ENCODE peak calls at places on chromosomes 5 and 9, in ten cellular contexts. One of them, this sample, is unnamed.
A peak's percentile ranks its signal among the peaks of the same experiment; 100 is the strongest.

GRCh38 chr5:3032513-3032912 is 281.0 kb upstream of the IRX2 start:
- DNase-seq in left ventricle myocardium inferior: no peak
- DNase-seq in body of pancreas: no peak
- DNase-seq in IMR-90: no peak
- DNase-seq in fibroblast of lung: no peak
- DNase-seq in HL-60: no peak
- DNase-seq in PC-3: no peak
- DNase-seq in mammary epithelial cell: no peak
- DNase-seq in CD8-positive, alpha-beta T cell: no peak
- DNase-seq in H1: no peak
- DNase-seq in this sample: no peak

GRCh38 chr5:127419007-127419406 is 98.4 kb upstream of the PRRC1 start:
- DNase-seq in left ventricle myocardium inferior: no peak
- DNase-seq in body of pancreas: no peak
- DNase-seq in IMR-90: no peak
- DNase-seq in fibroblast of lung: no peak
- DNase-seq in HL-60: no peak
- DNase-seq in PC-3: no peak
- DNase-seq in mammary epithelial cell: no peak
- DNase-seq in CD8-positive, alpha-beta T cell: no peak
- DNase-seq in H1: no peak
- DNase-seq in this sample: no peak

GRCh38 chr9:130959809-130960334 is 20.8 kb upstream of the FIBCD1 start:
- DNase-seq in left ventricle myocardium inferior: no peak
- DNase-seq in body of pancreas: no peak
- DNase-seq in IMR-90: no peak
- DNase-seq in fibroblast of lung: no peak
- DNase-seq in HL-60: no peak
- DNase-seq in PC-3: no peak
- DNase-seq in mammary epithelial cell: no peak
- DNase-seq in CD8-positive, alpha-beta T cell: no peak
- DNase-seq in H1: no peak
- DNase-seq in this sample: no peak

GRCh38 chr5:164252-164651 is 27.0 kb upstream of the LRRC14B start:
- DNase-seq in left ventricle myocardium inferior: no peak
- DNase-seq in body of pancreas: no peak
- DNase-seq in IMR-90: no peak
- DNase-seq in fibroblast of lung: no peak
- DNase-seq in HL-60: no peak
- DNase-seq in PC-3: no peak
- DNase-seq in mammary epithelial cell: no peak
- DNase-seq in CD8-positive, alpha-beta T cell: no peak
- DNase-seq in H1: no peak
- DNase-seq in this sample: no peak

GRCh38 chr5:81165493-81166119 is 67.5 kb upstream of the CKMT2 start:
- DNase-seq in left ventricle myocardium inferior: peak; percentile 40
- DNase-seq in body of pancreas: peak; percentile 40
- DNase-seq in IMR-90: peak; percentile 67
- DNase-seq in fibroblast of lung: peak; percentile 75
- DNase-seq in HL-60: peak; percentile 0
- DNase-seq in PC-3: peak; percentile 75
- DNase-seq in mammary epithelial cell: peak; percentile 53
- DNase-seq in CD8-positive, alpha-beta T cell: peak; percentile 50
- DNase-seq in H1: peak; percentile 38
- DNase-seq in this sample: no peak

GRCh38 chr5:135179308-135179980 is 145.4 kb upstream of the PITX1 start:
- DNase-seq in left ventricle myocardium inferior: no peak
- DNase-seq in body of pancreas: peak; percentile 32
- DNase-seq in IMR-90: no peak
- DNase-seq in fibroblast of lung: no peak
- DNase-seq in HL-60: no peak
- DNase-seq in PC-3: no peak
- DNase-seq in mammary epithelial cell: no peak
- DNase-seq in CD8-positive, alpha-beta T cell: no peak
- DNase-seq in H1: no peak
- DNase-seq in this sample: no peak

GRCh38 chr9:84874583-84874982 is 205.1 kb downstream of the NTRK2 start:
- DNase-seq in left ventricle myocardium inferior: no peak
- DNase-seq in body of pancreas: no peak
- DNase-seq in IMR-90: no peak
- DNase-seq in fibroblast of lung: peak; percentile 6
- DNase-seq in HL-60: no peak
- DNase-seq in PC-3: no peak
- DNase-seq in mammary epithelial cell: no peak
- DNase-seq in CD8-positive, alpha-beta T cell: no peak
- DNase-seq in H1: no peak
- DNase-seq in this sample: no peak

GRCh38 chr5:77908787-77909186 is 132.6 kb upstream of the TBCA start:
- DNase-seq in left ventricle myocardium inferior: no peak
- DNase-seq in body of pancreas: no peak
- DNase-seq in IMR-90: no peak
- DNase-seq in fibroblast of lung: no peak
- DNase-seq in HL-60: no peak
- DNase-seq in PC-3: no peak
- DNase-seq in mammary epithelial cell: no peak
- DNase-seq in CD8-positive, alpha-beta T cell: no peak
- DNase-seq in H1: no peak
- DNase-seq in this sample: no peak

DNA sequence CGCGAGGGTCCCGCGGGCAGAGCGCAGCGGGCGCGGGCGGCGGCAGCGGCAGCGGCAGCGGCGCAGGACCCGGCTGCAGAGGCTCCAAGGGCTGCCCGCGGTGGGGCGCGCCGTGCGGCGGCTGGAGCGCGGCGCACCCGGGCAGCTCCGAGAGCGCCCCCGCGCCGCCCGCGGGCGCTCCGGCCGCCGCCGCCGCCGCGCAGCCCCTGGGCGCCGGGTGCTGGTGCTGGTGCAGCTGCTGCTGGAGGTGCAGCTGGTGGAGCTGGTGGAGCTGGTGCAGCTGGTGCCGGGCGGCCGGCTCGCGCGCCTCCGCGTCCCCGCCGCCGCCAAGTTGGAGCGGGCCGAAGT is 644 bp downstream of the IER5L start:
- DNase-seq in left ventricle myocardium inferior: no peak
- DNase-seq in body of pancreas: no peak
- DNase-seq in IMR-90: no peak
- DNase-seq in fibroblast of lung: no peak
- DNase-seq in HL-60: no peak
- DNase-seq in PC-3: no peak
- DNase-seq in mammary epithelial cell: no peak
- DNase-seq in CD8-positive, alpha-beta T cell: no peak
- DNase-seq in H1: no peak
- DNase-seq in this sample: no peak
- H3K27me3 ChIP-seq in left ventricle myocardium inferior: no peaks in the 10 kb centered on the region
- H3K27me3 ChIP-seq in body of pancreas: no peaks in the 10 kb centered on the region
- H3K27me3 ChIP-seq in IMR-90: no peaks in the 10 kb centered on the region
- H3K27me3 ChIP-seq in fibroblast of lung: no peaks in the 10 kb centered on the region
- H3K27me3 ChIP-seq in HL-60: no peaks in the 10 kb centered on the region
- H3K27me3 ChIP-seq in PC-3: no peaks in the 10 kb centered on the region
- H3K27me3 ChIP-seq in mammary epithelial cell: no peaks in the 10 kb centered on the region
- H3K27me3 ChIP-seq in CD8-positive, alpha-beta T cell: no peaks in the 10 kb centered on the region
- H3K27me3 ChIP-seq in H1: peaks cover 67% of the 10 kb centered on the region
- H3K27me3 ChIP-seq in this sample: peaks cover 1% of the 10 kb centered on the region

DNA sequence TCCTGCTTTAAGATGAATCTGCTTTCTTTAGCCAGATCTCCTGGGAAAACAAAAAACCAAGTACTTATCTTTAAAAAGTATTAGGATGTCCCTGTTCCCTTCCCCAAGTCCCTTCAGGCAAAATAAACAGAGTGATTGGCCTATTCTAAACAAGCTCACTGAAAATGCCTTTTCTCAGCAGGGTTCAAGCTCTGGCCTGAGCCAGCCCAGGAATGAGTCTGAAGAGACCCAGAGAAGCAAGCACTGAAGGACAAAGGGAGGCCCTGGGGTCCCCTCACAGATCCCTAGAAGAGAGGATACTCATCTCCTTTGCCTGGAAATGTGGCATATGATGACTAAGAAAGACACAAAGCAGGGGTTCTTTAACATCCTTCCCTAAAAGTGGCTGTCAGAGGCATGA is 66.8 kb upstream of the MAP1B start:
- DNase-seq in left ventricle myocardium inferior: no peak
- DNase-seq in body of pancreas: no peak
- DNase-seq in IMR-90: no peak
- DNase-seq in fibroblast of lung: no peak
- DNase-seq in HL-60: no peak
- DNase-seq in PC-3: no peak
- DNase-seq in mammary epithelial cell: no peak
- DNase-seq in CD8-positive, alpha-beta T cell: no peak
- DNase-seq in H1: no peak
- DNase-seq in this sample: no peak
- H3K4me3 ChIP-seq in left ventricle myocardium inferior: no peak overlapping the region
- H3K4me3 ChIP-seq in body of pancreas: no peak overlapping the region
- H3K4me3 ChIP-seq in IMR-90: no peak overlapping the region
- H3K4me3 ChIP-seq in fibroblast of lung: no peak overlapping the region
- H3K4me3 ChIP-seq in HL-60: no peak overlapping the region
- H3K4me3 ChIP-seq in PC-3: no peak overlapping the region
- H3K4me3 ChIP-seq in mammary epithelial cell: no peak overlapping the region
- H3K4me3 ChIP-seq in CD8-positive, alpha-beta T cell: no peak overlapping the region
- H3K4me3 ChIP-seq in H1: no peak overlapping the region
- H3K4me3 ChIP-seq in this sample: no peak overlapping the region

GRCh38 chr5:180331647-180331950 is 21.5 kb downstream of the GFPT2 start:
- DNase-seq in left ventricle myocardium inferior: no peak
- DNase-seq in body of pancreas: no peak
- DNase-seq in IMR-90: no peak
- DNase-seq in fibroblast of lung: no peak
- DNase-seq in HL-60: no peak
- DNase-seq in PC-3: no peak
- DNase-seq in mammary epithelial cell: no peak
- DNase-seq in CD8-positive, alpha-beta T cell: no peak
- DNase-seq in H1: no peak
- DNase-seq in this sample: no peak

GRCh38 chr5:180332861-180333260 is 20.3 kb downstream of the GFPT2 start:
- DNase-seq in left ventricle myocardium inferior: no peak
- DNase-seq in body of pancreas: no peak
- DNase-seq in IMR-90: no peak
- DNase-seq in fibroblast of lung: no peak
- DNase-seq in HL-60: no peak
- DNase-seq in PC-3: no peak
- DNase-seq in mammary epithelial cell: no peak
- DNase-seq in CD8-positive, alpha-beta T cell: no peak
- DNase-seq in H1: no peak
- DNase-seq in this sample: no peak

GRCh38 chr5:180330810-180331646 is 22.1 kb downstream of the GFPT2 start:
- DNase-seq in left ventricle myocardium inferior: peak; percentile 59
- DNase-seq in body of pancreas: peak; percentile 79
- DNase-seq in IMR-90: peak; percentile 99
- DNase-seq in fibroblast of lung: peak; percentile 100
- DNase-seq in HL-60: no peak
- DNase-seq in PC-3: peak; percentile 95
- DNase-seq in mammary epithelial cell: peak; percentile 53
- DNase-seq in CD8-positive, alpha-beta T cell: no peak
- DNase-seq in H1: no peak
- DNase-seq in this sample: no peak

GRCh38 chr5:180333661-180334060 is 19.5 kb downstream of the GFPT2 start:
- DNase-seq in left ventricle myocardium inferior: no peak
- DNase-seq in body of pancreas: no peak
- DNase-seq in IMR-90: peak; percentile 76
- DNase-seq in fibroblast of lung: peak; percentile 88
- DNase-seq in HL-60: no peak
- DNase-seq in PC-3: peak; percentile 85
- DNase-seq in mammary epithelial cell: peak; percentile 72
- DNase-seq in CD8-positive, alpha-beta T cell: no peak
- DNase-seq in H1: no peak
- DNase-seq in this sample: no peak

GRCh38 chr5:180332051-180332517 is 21.1 kb downstream of the GFPT2 start:
- DNase-seq in left ventricle myocardium inferior: no peak
- DNase-seq in body of pancreas: peak; percentile 80
- DNase-seq in IMR-90: no peak
- DNase-seq in fibroblast of lung: peak; percentile 66
- DNase-seq in HL-60: no peak
- DNase-seq in PC-3: peak; percentile 45
- DNase-seq in mammary epithelial cell: no peak
- DNase-seq in CD8-positive, alpha-beta T cell: no peak
- DNase-seq in H1: peak; percentile 71
- DNase-seq in this sample: no peak
- TF ChIP-seq CTCF in left ventricle myocardium inferior: peak; percentile 13
- TF ChIP-seq CTCF in body of pancreas: peak; percentile 11
- TF ChIP-seq CTCF in IMR-90: peak; percentile 27
- TF ChIP-seq CTCF in fibroblast of lung: peak; percentile 7
- TF ChIP-seq CTCF in HL-60: no peak
- TF ChIP-seq CTCF in PC-3: peak; percentile 37
- TF ChIP-seq CTCF in mammary epithelial cell: no peak
- TF ChIP-seq CTCF in CD8-positive, alpha-beta T cell: no peak
- TF ChIP-seq CTCF in H1: peak; percentile 36
- TF ChIP-seq CTCF in this sample: no peak

GRCh38 chr9:133608881-133609280 is 308 bp downstream of the FAM163B start:
- DNase-seq in left ventricle myocardium inferior: no peak
- DNase-seq in body of pancreas: no peak
- DNase-seq in IMR-90: no peak
- DNase-seq in fibroblast of lung: no peak
- DNase-seq in HL-60: no peak
- DNase-seq in PC-3: no peak
- DNase-seq in mammary epithelial cell: no peak
- DNase-seq in CD8-positive, alpha-beta T cell: no peak
- DNase-seq in H1: no peak
- DNase-seq in this sample: no peak
- H3K27me3 ChIP-seq in left ventricle myocardium inferior: peaks cover 100% of the 10 kb centered on the region
- H3K27me3 ChIP-seq in body of pancreas: no peaks in the 10 kb centered on the region
- H3K27me3 ChIP-seq in IMR-90: peaks cover 64% of the 10 kb centered on the region
- H3K27me3 ChIP-seq in fibroblast of lung: peaks cover 5% of the 10 kb centered on the region
- H3K27me3 ChIP-seq in HL-60: peaks cover 3% of the 10 kb centered on the region
- H3K27me3 ChIP-seq in PC-3: peaks cover 70% of the 10 kb centered on the region
- H3K27me3 ChIP-seq in mammary epithelial cell: peaks cover 30% of the 10 kb centered on the region
- H3K27me3 ChIP-seq in CD8-positive, alpha-beta T cell: peaks cover 4% of the 10 kb centered on the region
- H3K27me3 ChIP-seq in H1: peaks cover 14% of the 10 kb centered on the region
- H3K27me3 ChIP-seq in this sample: no peaks in the 10 kb centered on the region

GRCh38 chr9:88875394-88875793 is 115.9 kb upstream of the S1PR3 start:
- DNase-seq in left ventricle myocardium inferior: no peak
- DNase-seq in body of pancreas: no peak
- DNase-seq in IMR-90: no peak
- DNase-seq in fibroblast of lung: no peak
- DNase-seq in HL-60: no peak
- DNase-seq in PC-3: no peak
- DNase-seq in mammary epithelial cell: no peak
- DNase-seq in CD8-positive, alpha-beta T cell: no peak
- DNase-seq in H1: no peak
- DNase-seq in this sample: no peak
- H3K4me3 ChIP-seq in left ventricle myocardium inferior: no peak overlapping the region
- H3K4me3 ChIP-seq in body of pancreas: no peak overlapping the region
- H3K4me3 ChIP-seq in IMR-90: no peak overlapping the region
- H3K4me3 ChIP-seq in fibroblast of lung: no peak overlapping the region
- H3K4me3 ChIP-seq in HL-60: no peak overlapping the region
- H3K4me3 ChIP-seq in PC-3: no peak overlapping the region
- H3K4me3 ChIP-seq in mammary epithelial cell: no peak overlapping the region
- H3K4me3 ChIP-seq in CD8-positive, alpha-beta T cell: no peak overlapping the region
- H3K4me3 ChIP-seq in H1: no peak overlapping the region
- H3K4me3 ChIP-seq in this sample: no peak overlapping the region